ENCODE peak calls at places on chromosomes 16 and 17, in seven cellular contexts. One of them, this sample, is unnamed.
A peak's percentile ranks its signal among the peaks of the same experiment; 100 is the strongest.

GRCh38 chr16:88639231-88640038 is 1.1 kb downstream of the IL17C start:
- ATAC-seq in left cardiac atrium: no peak
- ATAC-seq in activated naive CD8-positive, alpha-beta T cell treated with anti-CD3 and anti-CD28 coated beads, Interleukin-2, amount 50 U/mL, for 24 hours: no peak
- ATAC-seq in A549: peak; percentile 42
- ATAC-seq in Right ventricle myocardium superior: no peak
- ATAC-seq in foreskin keratinocyte: no peak
- ATAC-seq in stimulated activated naive CD8-positive, alpha-beta T cell treated with anti-CD3 and anti-CD28 coated beads, Interleukin-15, amount 100 ng/mL, for 72 hours: peak; percentile 1
- ATAC-seq in this sample: no peak

GRCh38 chr17:48725005-48725293 is 2.0 kb downstream of the PRAC2 start:
- ATAC-seq in stimulated activated naive CD8-positive, alpha-beta T cell treated with anti-CD3 and anti-CD28 coated beads, Interleukin-15, amount 100 ng/mL, for 72 hours: peak; percentile 10
- ATAC-seq in A549: no peak
- ATAC-seq in left cardiac atrium: no peak
- ATAC-seq in Right ventricle myocardium superior: no peak
- ATAC-seq in foreskin keratinocyte: no peak
- ATAC-seq in activated naive CD8-positive, alpha-beta T cell treated with anti-CD3 and anti-CD28 coated beads, Interleukin-2, amount 50 U/mL, for 24 hours: no peak
- ATAC-seq in this sample: no peak

GRCh38 chr16:55233464-55233863 is 90.5 kb upstream of the IRX6 start:
- ATAC-seq in A549: no peak
- ATAC-seq in Right ventricle myocardium superior: no peak
- ATAC-seq in foreskin keratinocyte: no peak
- ATAC-seq in left cardiac atrium: no peak
- ATAC-seq in activated naive CD8-positive, alpha-beta T cell treated with anti-CD3 and anti-CD28 coated beads, Interleukin-2, amount 50 U/mL, for 24 hours: no peak
- ATAC-seq in stimulated activated naive CD8-positive, alpha-beta T cell treated with anti-CD3 and anti-CD28 coated beads, Interleukin-15, amount 100 ng/mL, for 72 hours: no peak
- ATAC-seq in this sample: no peak

GRCh38 chr16:83940630-83941378 is 12.2 kb upstream of the OSGIN1 start:
- ATAC-seq in Right ventricle myocardium superior: no peak
- ATAC-seq in A549: no peak
- ATAC-seq in activated naive CD8-positive, alpha-beta T cell treated with anti-CD3 and anti-CD28 coated beads, Interleukin-2, amount 50 U/mL, for 24 hours: no peak
- ATAC-seq in foreskin keratinocyte: no peak
- ATAC-seq in left cardiac atrium: no peak
- ATAC-seq in stimulated activated naive CD8-positive, alpha-beta T cell treated with anti-CD3 and anti-CD28 coated beads, Interleukin-15, amount 100 ng/mL, for 72 hours: no peak
- ATAC-seq in this sample: no peak

GRCh38 chr16:35689764-35690163 is 2230.4 kb downstream of the TP53TG3F start:
- ATAC-seq in stimulated activated naive CD8-positive, alpha-beta T cell treated with anti-CD3 and anti-CD28 coated beads, Interleukin-15, amount 100 ng/mL, for 72 hours: no peak
- ATAC-seq in activated naive CD8-positive, alpha-beta T cell treated with anti-CD3 and anti-CD28 coated beads, Interleukin-2, amount 50 U/mL, for 24 hours: no peak
- ATAC-seq in foreskin keratinocyte: no peak
- ATAC-seq in left cardiac atrium: no peak
- ATAC-seq in A549: no peak
- ATAC-seq in Right ventricle myocardium superior: no peak
- ATAC-seq in this sample: no peak

GRCh38 chr17:46182961-46183360 is 10.3 kb downstream of the KANSL1 start:
- ATAC-seq in stimulated activated naive CD8-positive, alpha-beta T cell treated with anti-CD3 and anti-CD28 coated beads, Interleukin-15, amount 100 ng/mL, for 72 hours: peak; percentile 29
- ATAC-seq in activated naive CD8-positive, alpha-beta T cell treated with anti-CD3 and anti-CD28 coated beads, Interleukin-2, amount 50 U/mL, for 24 hours: no peak
- ATAC-seq in Right ventricle myocardium superior: no peak
- ATAC-seq in foreskin keratinocyte: peak; percentile 20
- ATAC-seq in left cardiac atrium: no peak
- ATAC-seq in A549: peak; percentile 28
- ATAC-seq in this sample: peak; percentile 39

GRCh38 chr16:85888405-85889331 is 10.3 kb upstream of the IRF8 start:
- ATAC-seq in foreskin keratinocyte: peak; percentile 12
- ATAC-seq in stimulated activated naive CD8-positive, alpha-beta T cell treated with anti-CD3 and anti-CD28 coated beads, Interleukin-15, amount 100 ng/mL, for 72 hours: peak; percentile 94
- ATAC-seq in A549: peak; percentile 53
- ATAC-seq in left cardiac atrium: no peak
- ATAC-seq in activated naive CD8-positive, alpha-beta T cell treated with anti-CD3 and anti-CD28 coated beads, Interleukin-2, amount 50 U/mL, for 24 hours: peak; percentile 96
- ATAC-seq in Right ventricle myocardium superior: no peak
- ATAC-seq in this sample: peak; percentile 93

GRCh38 chr17:51500454-51500853 is 240.1 kb downstream of the UTP18 start:
- ATAC-seq in A549: no peak
- ATAC-seq in activated naive CD8-positive, alpha-beta T cell treated with anti-CD3 and anti-CD28 coated beads, Interleukin-2, amount 50 U/mL, for 24 hours: no peak
- ATAC-seq in foreskin keratinocyte: no peak
- ATAC-seq in Right ventricle myocardium superior: no peak
- ATAC-seq in left cardiac atrium: no peak
- ATAC-seq in stimulated activated naive CD8-positive, alpha-beta T cell treated with anti-CD3 and anti-CD28 coated beads, Interleukin-15, amount 100 ng/mL, for 72 hours: no peak
- ATAC-seq in this sample: no peak

GRCh38 chr17:29883497-29883896 is 46.5 kb downstream of the SSH2 start:
- ATAC-seq in activated naive CD8-positive, alpha-beta T cell treated with anti-CD3 and anti-CD28 coated beads, Interleukin-2, amount 50 U/mL, for 24 hours: no peak
- ATAC-seq in A549: no peak
- ATAC-seq in foreskin keratinocyte: no peak
- ATAC-seq in left cardiac atrium: no peak
- ATAC-seq in stimulated activated naive CD8-positive, alpha-beta T cell treated with anti-CD3 and anti-CD28 coated beads, Interleukin-15, amount 100 ng/mL, for 72 hours: no peak
- ATAC-seq in Right ventricle myocardium superior: no peak
- ATAC-seq in this sample: no peak

GRCh38 chr16:79429276-79430128 is 171.0 kb downstream of the MAF start:
- ATAC-seq in A549: no peak
- ATAC-seq in activated naive CD8-positive, alpha-beta T cell treated with anti-CD3 and anti-CD28 coated beads, Interleukin-2, amount 50 U/mL, for 24 hours: no peak
- ATAC-seq in Right ventricle myocardium superior: peak; percentile 71
- ATAC-seq in stimulated activated naive CD8-positive, alpha-beta T cell treated with anti-CD3 and anti-CD28 coated beads, Interleukin-15, amount 100 ng/mL, for 72 hours: no peak
- ATAC-seq in left cardiac atrium: peak; percentile 53
- ATAC-seq in foreskin keratinocyte: no peak
- ATAC-seq in this sample: no peak

GRCh38 chr17:7873051-7873450 is 15.2 kb downstream of the CYB5D1 start:
- ATAC-seq in foreskin keratinocyte: no peak
- ATAC-seq in Right ventricle myocardium superior: no peak
- ATAC-seq in stimulated activated naive CD8-positive, alpha-beta T cell treated with anti-CD3 and anti-CD28 coated beads, Interleukin-15, amount 100 ng/mL, for 72 hours: no peak
- ATAC-seq in left cardiac atrium: no peak
- ATAC-seq in activated naive CD8-positive, alpha-beta T cell treated with anti-CD3 and anti-CD28 coated beads, Interleukin-2, amount 50 U/mL, for 24 hours: no peak
- ATAC-seq in A549: peak; percentile 23
- ATAC-seq in this sample: no peak

GRCh38 chr17:58764373-58764772 is 8.7 kb downstream of the PPM1E start:
- ATAC-seq in stimulated activated naive CD8-positive, alpha-beta T cell treated with anti-CD3 and anti-CD28 coated beads, Interleukin-15, amount 100 ng/mL, for 72 hours: no peak
- ATAC-seq in left cardiac atrium: no peak
- ATAC-seq in Right ventricle myocardium superior: no peak
- ATAC-seq in foreskin keratinocyte: no peak
- ATAC-seq in A549: no peak
- ATAC-seq in activated naive CD8-positive, alpha-beta T cell treated with anti-CD3 and anti-CD28 coated beads, Interleukin-2, amount 50 U/mL, for 24 hours: no peak
- ATAC-seq in this sample: no peak

GRCh38 chr17:82810644-82811430 is 29.0 kb downstream of the ZNF750 start:
- ATAC-seq in activated naive CD8-positive, alpha-beta T cell treated with anti-CD3 and anti-CD28 coated beads, Interleukin-2, amount 50 U/mL, for 24 hours: no peak
- ATAC-seq in foreskin keratinocyte: no peak
- ATAC-seq in Right ventricle myocardium superior: no peak
- ATAC-seq in left cardiac atrium: no peak
- ATAC-seq in stimulated activated naive CD8-positive, alpha-beta T cell treated with anti-CD3 and anti-CD28 coated beads, Interleukin-15, amount 100 ng/mL, for 72 hours: no peak
- ATAC-seq in A549: no peak
- ATAC-seq in this sample: no peak

GRCh38 chr17:41617698-41618097 is 5.1 kb upstream of the KRT16 start:
- ATAC-seq in activated naive CD8-positive, alpha-beta T cell treated with anti-CD3 and anti-CD28 coated beads, Interleukin-2, amount 50 U/mL, for 24 hours: no peak
- ATAC-seq in left cardiac atrium: no peak
- ATAC-seq in foreskin keratinocyte: peak; percentile 1
- ATAC-seq in A549: peak; percentile 15
- ATAC-seq in Right ventricle myocardium superior: no peak
- ATAC-seq in stimulated activated naive CD8-positive, alpha-beta T cell treated with anti-CD3 and anti-CD28 coated beads, Interleukin-15, amount 100 ng/mL, for 72 hours: no peak
- ATAC-seq in this sample: no peak

GRCh38 chr16:83727018-83727417 is 80.8 kb upstream of the HSBP1 start:
- ATAC-seq in A549: no peak
- ATAC-seq in foreskin keratinocyte: no peak
- ATAC-seq in stimulated activated naive CD8-positive, alpha-beta T cell treated with anti-CD3 and anti-CD28 coated beads, Interleukin-15, amount 100 ng/mL, for 72 hours: peak; percentile 74
- ATAC-seq in Right ventricle myocardium superior: no peak
- ATAC-seq in activated naive CD8-positive, alpha-beta T cell treated with anti-CD3 and anti-CD28 coated beads, Interleukin-2, amount 50 U/mL, for 24 hours: no peak
- ATAC-seq in left cardiac atrium: peak; percentile 38
- ATAC-seq in this sample: no peak

GRCh38 chr17:78769200-78769773 is 12.8 kb downstream of the CYTH1 start:
- ATAC-seq in stimulated activated naive CD8-positive, alpha-beta T cell treated with anti-CD3 and anti-CD28 coated beads, Interleukin-15, amount 100 ng/mL, for 72 hours: peak; percentile 44
- ATAC-seq in left cardiac atrium: peak; percentile 50
- ATAC-seq in foreskin keratinocyte: no peak
- ATAC-seq in Right ventricle myocardium superior: peak; percentile 27
- ATAC-seq in A549: peak; percentile 42
- ATAC-seq in activated naive CD8-positive, alpha-beta T cell treated with anti-CD3 and anti-CD28 coated beads, Interleukin-2, amount 50 U/mL, for 24 hours: no peak
- ATAC-seq in this sample: peak; percentile 47

GRCh38 chr17:42409467-42410351 is 13.3 kb downstream of the CAVIN1 start:
- ATAC-seq in foreskin keratinocyte: peak; percentile 74
- ATAC-seq in stimulated activated naive CD8-positive, alpha-beta T cell treated with anti-CD3 and anti-CD28 coated beads, Interleukin-15, amount 100 ng/mL, for 72 hours: no peak
- ATAC-seq in Right ventricle myocardium superior: peak; percentile 42
- ATAC-seq in left cardiac atrium: peak; percentile 60
- ATAC-seq in A549: peak; percentile 78
- ATAC-seq in activated naive CD8-positive, alpha-beta T cell treated with anti-CD3 and anti-CD28 coated beads, Interleukin-2, amount 50 U/mL, for 24 hours: no peak
- ATAC-seq in this sample: no peak

GRCh38 chr16:88688013-88688778 is 1.9 kb upstream of the SNAI3 start:
- ATAC-seq in Right ventricle myocardium superior: no peak
- ATAC-seq in foreskin keratinocyte: peak; percentile 46
- ATAC-seq in stimulated activated naive CD8-positive, alpha-beta T cell treated with anti-CD3 and anti-CD28 coated beads, Interleukin-15, amount 100 ng/mL, for 72 hours: no peak
- ATAC-seq in activated naive CD8-positive, alpha-beta T cell treated with anti-CD3 and anti-CD28 coated beads, Interleukin-2, amount 50 U/mL, for 24 hours: no peak
- ATAC-seq in left cardiac atrium: no peak
- ATAC-seq in A549: no peak
- ATAC-seq in this sample: no peak

GRCh38 chr17:83203073-83203471 is 123.7 kb downstream of the METRNL start:
- ATAC-seq in A549: peak; percentile 12
- ATAC-seq in foreskin keratinocyte: no peak
- ATAC-seq in activated naive CD8-positive, alpha-beta T cell treated with anti-CD3 and anti-CD28 coated beads, Interleukin-2, amount 50 U/mL, for 24 hours: no peak
- ATAC-seq in stimulated activated naive CD8-positive, alpha-beta T cell treated with anti-CD3 and anti-CD28 coated beads, Interleukin-15, amount 100 ng/mL, for 72 hours: no peak
- ATAC-seq in left cardiac atrium: peak; percentile 24
- ATAC-seq in Right ventricle myocardium superior: peak; percentile 46
- ATAC-seq in this sample: no peak

GRCh38 chr16:3264137-3265036 is 8.0 kb upstream of the MEFV start:
- ATAC-seq in stimulated activated naive CD8-positive, alpha-beta T cell treated with anti-CD3 and anti-CD28 coated beads, Interleukin-15, amount 100 ng/mL, for 72 hours: peak; percentile 91
- ATAC-seq in A549: peak; percentile 94
- ATAC-seq in Right ventricle myocardium superior: peak; percentile 96
- ATAC-seq in left cardiac atrium: peak; percentile 97
- ATAC-seq in foreskin keratinocyte: peak; percentile 92
- ATAC-seq in activated naive CD8-positive, alpha-beta T cell treated with anti-CD3 and anti-CD28 coated beads, Interleukin-2, amount 50 U/mL, for 24 hours: peak; percentile 92
- ATAC-seq in this sample: peak; percentile 83

GRCh38 chr16:75506567-75506966 is 11.3 kb upstream of the CHST6 start:
- ATAC-seq in Right ventricle myocardium superior: peak; percentile 76
- ATAC-seq in A549: peak; percentile 40
- ATAC-seq in left cardiac atrium: peak; percentile 89
- ATAC-seq in stimulated activated naive CD8-positive, alpha-beta T cell treated with anti-CD3 and anti-CD28 coated beads, Interleukin-15, amount 100 ng/mL, for 72 hours: no peak
- ATAC-seq in foreskin keratinocyte: peak; percentile 74
- ATAC-seq in activated naive CD8-positive, alpha-beta T cell treated with anti-CD3 and anti-CD28 coated beads, Interleukin-2, amount 50 U/mL, for 24 hours: no peak
- ATAC-seq in this sample: no peak